ENCODE peak calls at places on chromosomes 6 and 20, in four cellular contexts. H is GM12878, Q is K562, I is HL-60. Y is an unnamed sample.

GRCh38 chr6:148570456-148570855 is 176.4 kb upstream of the UST start:
- DNase-seq in Q (no peak), I (no peak), H (no peak), Y (no peak)

GRCh38 chr20:3572151-3572550 is 91.0 kb downstream of the GFRA4 start:
- DNase-seq in Q (no peak), I (no peak), H (no peak), Y (no peak)

GRCh38 chr6:48061630-48062029 is 49.4 kb downstream of the PTCHD4 start:
- DNase-seq in H (no peak), Q (no peak), I (no peak), Y (no peak)

GRCh38 chr20:58481541-58482021 is 33.6 kb downstream of the APCDD1L start:
- DNase-seq in H (no peak), I (no peak), Q (peak; percentile 86), Y (peak; percentile 67)

GRCh38 chr6:149003560-149003959 is 256.7 kb downstream of the UST start:
- DNase-seq in Q (no peak), H (no peak), I (no peak), Y (no peak)

GRCh38 chr6:148251891-148252290 is 90.7 kb upstream of the SASH1 start:
- DNase-seq in I (no peak), H (no peak), Q (no peak), Y (no peak)

GRCh38 chr6:43725643-43726580 is 38.3 kb upstream of the MRPS18A start:
- DNase-seq in Q (no peak), I (peak; percentile 41), H (no peak), Y (no peak)

GRCh38 chr6:166121721-166122120 is 45.9 kb downstream of the TBXT start:
- DNase-seq in Q (no peak), H (no peak), I (no peak), Y (no peak)

GRCh38 chr6:5752282-5752681 is 254.4 kb downstream of the NRN1 start:
- DNase-seq in H (no peak), Q (no peak), I (no peak), Y (no peak)

GRCh38 chr6:166305562-166306117 is 2.6 kb downstream of the PRR18 start:
- DNase-seq in I (no peak), H (no peak), Q (no peak), Y (no peak)

GRCh38 chr6:33297956-33298772 is 578 bp downstream of the RGL2 start:
- DNase-seq in H (no peak), I (peak; percentile 79), Q (peak; percentile 91), Y (peak; percentile 81)

GRCh38 chr20:373171-373890 is 7.2 kb upstream of the TRIB3 start:
- DNase-seq in Q (peak; percentile 82), I (peak; percentile 85), H (no peak), Y (no peak)

GRCh38 chr20:57398231-57398821 is 7.1 kb downstream of the RBM38 start:
- DNase-seq in Q (no peak), H (peak; percentile 83), I (no peak), Y (peak; percentile 84)

GRCh38 chr6:42411431-42411830 is 40.3 kb downstream of the TRERF1 start:
- DNase-seq in Q (no peak), H (no peak), I (no peak), Y (no peak)

GRCh38 chr6:161889324-161889723 is 615.5 kb upstream of the AGPAT4 start:
- DNase-seq in I (no peak), H (no peak), Q (no peak), Y (no peak)

GRCh38 chr6:40841721-40842120 is 197.3 kb downstream of the UNC5CL start:
- DNase-seq in I (no peak), H (no peak), Q (no peak), Y (no peak)

GRCh38 chr20:56566621-56567020 is 33.6 kb downstream of the FAM209B start:
- DNase-seq in I (no peak), Q (no peak), H (no peak), Y (no peak)

GRCh38 chr6:9732056-9732455 is 682.8 kb downstream of the TFAP2A start:
- DNase-seq in H (no peak), I (no peak), Q (no peak), Y (no peak)

GRCh38 chr6:144847906-144848305 is 562.8 kb downstream of the UTRN start:
- DNase-seq in Q (no peak), I (no peak), H (no peak), Y (no peak)

GRCh38 chr6:23174781-23175361 is 605.5 kb downstream of the HDGFL1 start:
- DNase-seq in Q (no peak), H (no peak), I (no peak), Y (no peak)

GRCh38 chr6:28589234-28589951 is 63.7 kb downstream of the GPX5 start:
- DNase-seq in H (peak; percentile 70), I (no peak), Q (no peak), Y (no peak)

GRCh38 chr6:110398778-110399177 is 16.6 kb downstream of the DDO start:
- DNase-seq in I (no peak), Q (peak; percentile 30), H (no peak), Y (no peak)

GRCh38 chr6:72048080-72048479 is 161.7 kb downstream of the RIMS1 start:
- DNase-seq in Q (no peak), H (no peak), I (no peak), Y (no peak)

GRCh38 chr6:165071906-165072305 is 237.5 kb downstream of the C6orf118 start:
- DNase-seq in Q (no peak), H (no peak), I (no peak), Y (no peak)

GRCh38 chr20:8693709-8694108 is 375.2 kb upstream of the PLCB4 start:
- DNase-seq in Q (no peak), I (no peak), H (no peak), Y (no peak)

GRCh38 chr6:43242908-43243648 is at the start of gene TTBK1:
- DNase-seq in Q (no peak), I (no peak), H (no peak), Y (no peak)

GRCh38 chr6:107624541-107624940 is 134.6 kb downstream of the SOBP start:
- DNase-seq in I (no peak), Q (no peak), H (no peak), Y (no peak)

GRCh38 chr6:131950767-131951575 is at the start of gene CCN2:
- DNase-seq in H (no peak), Q (no peak), I (no peak), Y (peak; percentile 11)

GRCh38 chr6:35970181-35970580 is 49.3 kb upstream of the SRPK1 start:
- DNase-seq in H (no peak), Q (no peak), I (no peak), Y (no peak)

GRCh38 chr20:20414640-20415274 is 46.9 kb downstream of the INSM1 start:
- DNase-seq in Q (no peak), H (no peak), I (no peak), Y (no peak)

GRCh38 chr20:12410783-12411182 is 493.1 kb downstream of the BTBD3 start:
- DNase-seq in H (no peak), Q (no peak), I (no peak), Y (no peak)

GRCh38 chr6:28124350-28124970 is at the start of gene ZSCAN16:
- DNase-seq in I (peak; percentile 77), Q (no peak), H (no peak), Y (peak; percentile 45)

GRCh38 chr6:44250718-44251123 is 3.8 kb downstream of the HSP90AB1 start:
- DNase-seq in Q (no peak), H (no peak), I (no peak), Y (no peak)

GRCh38 chr6:75751443-75751842 is 2.4 kb downstream of the MYO6 start:
- DNase-seq in Q (no peak), I (no peak), H (no peak), Y (no peak)

GRCh38 chr6:75755704-75756103 is 6.7 kb downstream of the MYO6 start:
- DNase-seq in Q (no peak), H (no peak), I (no peak), Y (no peak)

GRCh38 chr6:75750925-75751324 is 1.9 kb downstream of the MYO6 start:
- DNase-seq in I (no peak), Q (no peak), H (no peak), Y (no peak)

GRCh38 chr6:75748743-75749538 is at the start of gene MYO6:
- DNase-seq in H (no peak), Q (peak; percentile 73), I (no peak), Y (peak; percentile 53)

GRCh38 chr6:75752365-75752764 is 3.3 kb downstream of the MYO6 start:
- DNase-seq in H (no peak), I (no peak), Q (no peak), Y (no peak)
- TF ChIP-seq SPI1 in H (no peak), I (no peak), Q (no peak), Y (no peak)

GRCh38 chr6:55773620-55774019 is 101.8 kb downstream of the BMP5 start:
- DNase-seq in I (no peak), Q (no peak), H (no peak), Y (no peak)
- TF ChIP-seq POLR2AphosphoS5 in I (no peak), Q (no peak), H (no peak), Y (no peak)

DNA sequence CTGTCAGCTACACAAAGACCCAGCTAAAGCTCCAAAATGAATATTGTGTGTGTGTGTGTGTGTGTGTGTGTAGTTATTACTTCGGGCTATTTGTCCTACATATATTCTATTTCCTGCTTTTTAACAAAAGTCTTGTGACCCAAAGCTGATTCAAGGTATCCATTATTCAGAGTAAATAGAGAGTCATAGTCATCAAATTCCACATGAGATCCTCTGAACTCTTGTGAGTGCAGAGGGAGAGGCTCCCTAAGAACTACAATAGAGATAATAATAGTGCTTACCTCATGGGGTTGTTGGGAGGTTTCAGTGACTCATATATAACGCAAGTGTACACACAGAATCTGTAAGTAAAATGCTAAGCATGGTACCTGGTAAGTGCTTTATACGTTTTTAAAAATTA is 95.6 kb upstream of the SHLD1 start:
- DNase-seq in I (no peak), H (no peak), Q (peak; percentile 28), Y (no peak)
- TF ChIP-seq SPI1 in I (no peak), H (no peak), Q (no peak), Y (no peak)

GRCh38 chr6:170127151-170127550 is 163.7 kb downstream of the DLL1 start:
- DNase-seq in H (no peak), Q (no peak), I (no peak), Y (no peak)
- TF ChIP-seq POLR2AphosphoS5 in H (no peak), Q (no peak), I (no peak), Y (no peak)

DNA sequence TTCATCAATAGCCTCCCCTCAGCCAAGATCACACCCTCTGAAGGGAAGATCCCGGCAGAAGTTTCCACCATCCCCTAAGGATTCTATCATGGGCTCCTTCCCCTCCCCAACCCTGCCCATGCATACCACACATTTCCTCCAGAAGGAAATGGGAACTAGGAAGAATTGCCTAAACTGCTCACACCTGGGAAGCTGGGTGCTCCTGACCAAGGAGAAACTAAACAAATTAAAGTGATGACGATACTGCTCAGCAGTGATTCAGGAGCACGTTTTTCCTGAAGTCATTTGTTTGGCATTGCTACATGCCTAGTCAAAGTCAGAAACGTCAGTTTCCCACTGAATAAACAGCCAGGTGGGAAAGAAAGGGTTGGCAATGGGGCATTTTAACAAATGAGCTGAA is 136.1 kb upstream of the CDYL start:
- DNase-seq in I (no peak), H (no peak), Q (no peak), Y (no peak)
- TF ChIP-seq SPI1 in I (no peak), H (no peak), Q (no peak), Y (no peak)

Y was measured in GM12891.